ENCODE peak calls at places on chromosomes 12 and 14, in four cellular contexts. One of them, this sample, is unnamed.

GRCh38 chr12:495466-495865 is 35.7 kb downstream of the B4GALNT3 start:
- DNase-seq in activated CD8-positive, alpha-beta T cell treated with anti-CD3 and anti-CD28 coated beads for 36 hours: no peak
- DNase-seq in Peyer's patch: no peak
- DNase-seq in pancreas: no peak
- DNase-seq in this sample: no peak

GRCh38 chr12:32809196-32809595 is 53.5 kb upstream of the YARS2 start:
- DNase-seq in activated CD8-positive, alpha-beta T cell treated with anti-CD3 and anti-CD28 coated beads for 36 hours: no peak
- DNase-seq in Peyer's patch: no peak
- DNase-seq in pancreas: no peak
- DNase-seq in this sample: no peak

GRCh38 chr14:94337274-94337673 is 14.1 kb upstream of the SERPINA6 start:
- DNase-seq in activated CD8-positive, alpha-beta T cell treated with anti-CD3 and anti-CD28 coated beads for 36 hours: peak; percentile 34
- DNase-seq in Peyer's patch: no peak
- DNase-seq in pancreas: no peak
- DNase-seq in this sample: no peak

GRCh38 chr12:24039113-24039525 is 89.6 kb upstream of the SOX5 start:
- DNase-seq in activated CD8-positive, alpha-beta T cell treated with anti-CD3 and anti-CD28 coated beads for 36 hours: no peak
- DNase-seq in Peyer's patch: no peak
- DNase-seq in pancreas: no peak
- DNase-seq in this sample: no peak

GRCh38 chr12:104809706-104810385 is 148.2 kb downstream of the SLC41A2 start:
- DNase-seq in activated CD8-positive, alpha-beta T cell treated with anti-CD3 and anti-CD28 coated beads for 36 hours: no peak
- DNase-seq in Peyer's patch: no peak
- DNase-seq in pancreas: no peak
- DNase-seq in this sample: no peak

GRCh38 chr12:13250416-13250815 is 53.9 kb downstream of the EMP1 start:
- DNase-seq in activated CD8-positive, alpha-beta T cell treated with anti-CD3 and anti-CD28 coated beads for 36 hours: no peak
- DNase-seq in Peyer's patch: no peak
- DNase-seq in pancreas: no peak
- DNase-seq in this sample: no peak

GRCh38 chr12:113788020-113788856 is 177.9 kb downstream of the RBM19 start:
- DNase-seq in activated CD8-positive, alpha-beta T cell treated with anti-CD3 and anti-CD28 coated beads for 36 hours: no peak
- DNase-seq in Peyer's patch: no peak
- DNase-seq in pancreas: no peak
- DNase-seq in this sample: no peak

GRCh38 chr14:39731912-39732311 is 299.7 kb upstream of the FBXO33 start:
- DNase-seq in activated CD8-positive, alpha-beta T cell treated with anti-CD3 and anti-CD28 coated beads for 36 hours: peak; percentile 38
- DNase-seq in Peyer's patch: no peak
- DNase-seq in pancreas: no peak
- DNase-seq in this sample: no peak

GRCh38 chr12:116784238-116784612 is 46.1 kb downstream of the RNFT2 start:
- DNase-seq in activated CD8-positive, alpha-beta T cell treated with anti-CD3 and anti-CD28 coated beads for 36 hours: peak; percentile 3
- DNase-seq in Peyer's patch: no peak
- DNase-seq in pancreas: no peak
- DNase-seq in this sample: no peak

GRCh38 chr12:1665366-1665765 is 25.5 kb upstream of the ADIPOR2 start:
- DNase-seq in activated CD8-positive, alpha-beta T cell treated with anti-CD3 and anti-CD28 coated beads for 36 hours: no peak
- DNase-seq in Peyer's patch: no peak
- DNase-seq in pancreas: no peak
- DNase-seq in this sample: no peak

GRCh38 chr14:95044463-95045254 is 112.7 kb downstream of the DICER1 start:
- DNase-seq in activated CD8-positive, alpha-beta T cell treated with anti-CD3 and anti-CD28 coated beads for 36 hours: no peak
- DNase-seq in Peyer's patch: peak; percentile 37
- DNase-seq in pancreas: no peak
- DNase-seq in this sample: no peak

GRCh38 chr12:121446760-121447159 is 46.8 kb downstream of the RNF34 start:
- DNase-seq in activated CD8-positive, alpha-beta T cell treated with anti-CD3 and anti-CD28 coated beads for 36 hours: no peak
- DNase-seq in Peyer's patch: no peak
- DNase-seq in pancreas: no peak
- DNase-seq in this sample: no peak

GRCh38 chr12:105257321-105257728 is 21.4 kb upstream of the APPL2 start:
- DNase-seq in activated CD8-positive, alpha-beta T cell treated with anti-CD3 and anti-CD28 coated beads for 36 hours: no peak
- DNase-seq in Peyer's patch: no peak
- DNase-seq in pancreas: no peak
- DNase-seq in this sample: no peak

GRCh38 chr12:47276253-47277070 is 196.7 kb upstream of the AMIGO2 start:
- DNase-seq in activated CD8-positive, alpha-beta T cell treated with anti-CD3 and anti-CD28 coated beads for 36 hours: peak; percentile 74
- DNase-seq in Peyer's patch: no peak
- DNase-seq in pancreas: no peak
- DNase-seq in this sample: peak; percentile 20

GRCh38 chr14:63243646-63244045 is 39.4 kb downstream of the RHOJ start:
- DNase-seq in activated CD8-positive, alpha-beta T cell treated with anti-CD3 and anti-CD28 coated beads for 36 hours: no peak
- DNase-seq in Peyer's patch: no peak
- DNase-seq in pancreas: no peak
- DNase-seq in this sample: no peak

GRCh38 chr12:67692966-67693365 is 44.4 kb downstream of the DYRK2 start:
- DNase-seq in activated CD8-positive, alpha-beta T cell treated with anti-CD3 and anti-CD28 coated beads for 36 hours: no peak
- DNase-seq in Peyer's patch: no peak
- DNase-seq in pancreas: no peak
- DNase-seq in this sample: no peak

GRCh38 chr12:12718853-12719252 is 1.7 kb downstream of the CDKN1B start:
- DNase-seq in activated CD8-positive, alpha-beta T cell treated with anti-CD3 and anti-CD28 coated beads for 36 hours: peak; percentile 64
- DNase-seq in Peyer's patch: no peak
- DNase-seq in pancreas: no peak
- DNase-seq in this sample: no peak

GRCh38 chr14:75068294-75069020 is 984 bp upstream of the ZC2HC1C start:
- DNase-seq in activated CD8-positive, alpha-beta T cell treated with anti-CD3 and anti-CD28 coated beads for 36 hours: no peak
- DNase-seq in Peyer's patch: no peak
- DNase-seq in pancreas: no peak
- DNase-seq in this sample: no peak

GRCh38 chr12:54225666-54226065 is 36.9 kb upstream of the SMUG1 start:
- DNase-seq in activated CD8-positive, alpha-beta T cell treated with anti-CD3 and anti-CD28 coated beads for 36 hours: no peak
- DNase-seq in Peyer's patch: no peak
- DNase-seq in pancreas: no peak
- DNase-seq in this sample: no peak

GRCh38 chr12:113766133-113766879 is 199.8 kb downstream of the RBM19 start:
- DNase-seq in activated CD8-positive, alpha-beta T cell treated with anti-CD3 and anti-CD28 coated beads for 36 hours: no peak
- DNase-seq in Peyer's patch: no peak
- DNase-seq in pancreas: no peak
- DNase-seq in this sample: no peak

GRCh38 chr12:75868501-75868900 is 163.1 kb downstream of the PHLDA1 start:
- DNase-seq in activated CD8-positive, alpha-beta T cell treated with anti-CD3 and anti-CD28 coated beads for 36 hours: no peak
- DNase-seq in Peyer's patch: no peak
- DNase-seq in pancreas: no peak
- DNase-seq in this sample: no peak

GRCh38 chr14:50099335-50099734 is 17.0 kb downstream of the VCPKMT start:
- DNase-seq in activated CD8-positive, alpha-beta T cell treated with anti-CD3 and anti-CD28 coated beads for 36 hours: peak; percentile 47
- DNase-seq in Peyer's patch: peak; percentile 66
- DNase-seq in pancreas: no peak
- DNase-seq in this sample: no peak

GRCh38 chr12:4272014-4272975 is 1.3 kb upstream of the CCND2 start:
- DNase-seq in activated CD8-positive, alpha-beta T cell treated with anti-CD3 and anti-CD28 coated beads for 36 hours: peak; percentile 97
- DNase-seq in Peyer's patch: peak; percentile 88
- DNase-seq in pancreas: peak; percentile 69
- DNase-seq in this sample: peak; percentile 91

GRCh38 chr12:109162551-109162950 is 46.2 kb downstream of the ACACB start:
- DNase-seq in activated CD8-positive, alpha-beta T cell treated with anti-CD3 and anti-CD28 coated beads for 36 hours: no peak
- DNase-seq in Peyer's patch: no peak
- DNase-seq in pancreas: no peak
- DNase-seq in this sample: no peak

GRCh38 chr14:23183479-23183878 is at the start of gene SLC7A8:
- DNase-seq in activated CD8-positive, alpha-beta T cell treated with anti-CD3 and anti-CD28 coated beads for 36 hours: peak; percentile 56
- DNase-seq in Peyer's patch: peak; percentile 68
- DNase-seq in pancreas: peak; percentile 50
- DNase-seq in this sample: no peak

GRCh38 chr14:102201369-102201748 is 61.7 kb downstream of the WDR20 start:
- DNase-seq in activated CD8-positive, alpha-beta T cell treated with anti-CD3 and anti-CD28 coated beads for 36 hours: peak; percentile 43
- DNase-seq in Peyer's patch: no peak
- DNase-seq in pancreas: no peak
- DNase-seq in this sample: no peak

GRCh38 chr14:71647086-71647784 is 285.0 kb upstream of the RGS6 start:
- DNase-seq in activated CD8-positive, alpha-beta T cell treated with anti-CD3 and anti-CD28 coated beads for 36 hours: no peak
- DNase-seq in Peyer's patch: no peak
- DNase-seq in pancreas: no peak
- DNase-seq in this sample: no peak

GRCh38 chr12:106173442-106173841 is 34.7 kb upstream of the NUAK1 start:
- DNase-seq in activated CD8-positive, alpha-beta T cell treated with anti-CD3 and anti-CD28 coated beads for 36 hours: no peak
- DNase-seq in Peyer's patch: no peak
- DNase-seq in pancreas: no peak
- DNase-seq in this sample: no peak

GRCh38 chr12:123614531-123614930 is 12.6 kb downstream of the DDX55 start:
- DNase-seq in activated CD8-positive, alpha-beta T cell treated with anti-CD3 and anti-CD28 coated beads for 36 hours: no peak
- DNase-seq in Peyer's patch: no peak
- DNase-seq in pancreas: no peak
- DNase-seq in this sample: no peak

GRCh38 chr12:95608252-95609033 is 57.2 kb upstream of the USP44 start:
- DNase-seq in activated CD8-positive, alpha-beta T cell treated with anti-CD3 and anti-CD28 coated beads for 36 hours: no peak
- DNase-seq in Peyer's patch: no peak
- DNase-seq in pancreas: peak; percentile 84
- DNase-seq in this sample: no peak

GRCh38 chr12:111753144-111753881 is 13.4 kb upstream of the ALDH2 start:
- DNase-seq in activated CD8-positive, alpha-beta T cell treated with anti-CD3 and anti-CD28 coated beads for 36 hours: no peak
- DNase-seq in Peyer's patch: peak; percentile 78
- DNase-seq in pancreas: peak; percentile 77
- DNase-seq in this sample: peak; percentile 80

GRCh38 chr12:29667011-29667410 is 116.7 kb downstream of the TMTC1 start:
- DNase-seq in activated CD8-positive, alpha-beta T cell treated with anti-CD3 and anti-CD28 coated beads for 36 hours: no peak
- DNase-seq in Peyer's patch: no peak
- DNase-seq in pancreas: no peak
- DNase-seq in this sample: no peak

GRCh38 chr14:58060077-58060476 is 91.9 kb downstream of the ARMH4 start:
- DNase-seq in activated CD8-positive, alpha-beta T cell treated with anti-CD3 and anti-CD28 coated beads for 36 hours: no peak
- DNase-seq in Peyer's patch: no peak
- DNase-seq in pancreas: no peak
- DNase-seq in this sample: no peak
- TF ChIP-seq CTCF in activated CD8-positive, alpha-beta T cell treated with anti-CD3 and anti-CD28 coated beads for 36 hours: no peak
- TF ChIP-seq CTCF in Peyer's patch: no peak
- TF ChIP-seq CTCF in pancreas: no peak
- TF ChIP-seq CTCF in this sample: no peak

GRCh38 chr12:119672194-119672593 is 4.3 kb downstream of the PRKAB1 start:
- DNase-seq in activated CD8-positive, alpha-beta T cell treated with anti-CD3 and anti-CD28 coated beads for 36 hours: no peak
- DNase-seq in Peyer's patch: no peak
- DNase-seq in pancreas: no peak
- DNase-seq in this sample: no peak
- TF ChIP-seq CTCF in activated CD8-positive, alpha-beta T cell treated with anti-CD3 and anti-CD28 coated beads for 36 hours: no peak
- TF ChIP-seq CTCF in Peyer's patch: no peak
- TF ChIP-seq CTCF in pancreas: no peak
- TF ChIP-seq CTCF in this sample: no peak

GRCh38 chr12:57610553-57611115 is 601 bp upstream of the ARHGEF25 start:
- DNase-seq in activated CD8-positive, alpha-beta T cell treated with anti-CD3 and anti-CD28 coated beads for 36 hours: peak; percentile 30
- DNase-seq in Peyer's patch: peak; percentile 62
- DNase-seq in pancreas: peak; percentile 59
- DNase-seq in this sample: peak; percentile 51
- TF ChIP-seq CTCF in activated CD8-positive, alpha-beta T cell treated with anti-CD3 and anti-CD28 coated beads for 36 hours: no peak
- TF ChIP-seq CTCF in Peyer's patch: no peak
- TF ChIP-seq CTCF in pancreas: no peak
- TF ChIP-seq CTCF in this sample: no peak

GRCh38 chr14:93232159-93232558 is 25.1 kb downstream of the UBR7 start:
- DNase-seq in activated CD8-positive, alpha-beta T cell treated with anti-CD3 and anti-CD28 coated beads for 36 hours: no peak
- DNase-seq in Peyer's patch: no peak
- DNase-seq in pancreas: no peak
- DNase-seq in this sample: no peak

GRCh38 chr14:93231129-93231979 is 24.3 kb downstream of the UBR7 start:
- DNase-seq in activated CD8-positive, alpha-beta T cell treated with anti-CD3 and anti-CD28 coated beads for 36 hours: peak; percentile 14
- DNase-seq in Peyer's patch: no peak
- DNase-seq in pancreas: no peak
- DNase-seq in this sample: peak; percentile 55

GRCh38 chr14:93230539-93230938 is 23.5 kb downstream of the UBR7 start:
- DNase-seq in activated CD8-positive, alpha-beta T cell treated with anti-CD3 and anti-CD28 coated beads for 36 hours: no peak
- DNase-seq in Peyer's patch: no peak
- DNase-seq in pancreas: no peak
- DNase-seq in this sample: peak; percentile 37

GRCh38 chr14:93239869-93240677 is 33.0 kb downstream of the UBR7 start:
- DNase-seq in activated CD8-positive, alpha-beta T cell treated with anti-CD3 and anti-CD28 coated beads for 36 hours: no peak
- DNase-seq in Peyer's patch: no peak
- DNase-seq in pancreas: no peak
- DNase-seq in this sample: no peak

GRCh38 chr14:93234798-93235197 is 27.7 kb downstream of the UBR7 start:
- DNase-seq in activated CD8-positive, alpha-beta T cell treated with anti-CD3 and anti-CD28 coated beads for 36 hours: no peak
- DNase-seq in Peyer's patch: no peak
- DNase-seq in pancreas: peak; percentile 23
- DNase-seq in this sample: no peak
- TF ChIP-seq CTCF in activated CD8-positive, alpha-beta T cell treated with anti-CD3 and anti-CD28 coated beads for 36 hours: no peak
- TF ChIP-seq CTCF in Peyer's patch: no peak
- TF ChIP-seq CTCF in pancreas: no peak
- TF ChIP-seq CTCF in this sample: no peak

This sample was measured in GM13976.